ENCODE peak calls at places on chromosomes 6 and 20, in eight cellular contexts. H is H1, D is GM23248, I is PC-3, P is MM.1S, S is IMR-90, J is fibroblast of lung, X is astrocyte. N is an unnamed sample.
A peak's percentile ranks its signal among the peaks of the same experiment; 100 is the strongest.

GRCh38 chr6:145012039-145012662 is 723.2 kb downstream of the EPM2A start:
- DNase-seq in D (peak; percentile 35), J (peak; percentile 33), I (no peak), H (no peak), S (peak; percentile 66), P (no peak), X (peak; percentile 31), N (no peak)

GRCh38 chr6:2823104-2823850 is 18.4 kb downstream of the SERPINB1 start:
- DNase-seq in I (peak; percentile 88), S (peak; percentile 36), P (no peak), D (peak; percentile 13), J (peak; percentile 19), X (no peak), H (no peak), N (no peak)

GRCh38 chr6:66664112-66664511 is 957.1 kb upstream of the EYS start:
- DNase-seq in D (no peak), S (no peak), P (no peak), H (no peak), X (no peak), J (no peak), I (no peak), N (no peak)

GRCh38 chr6:136326038-136326561 is 36.5 kb upstream of the BCLAF1 start:
- DNase-seq in J (peak; percentile 75), I (no peak), P (no peak), D (peak; percentile 34), S (peak; percentile 62), H (no peak), X (peak; percentile 25), N (peak; percentile 8)

GRCh38 chr6:13715444-13715883 is 3.8 kb upstream of the RANBP9 start:
- DNase-seq in H (no peak), P (no peak), S (no peak), J (peak; percentile 43), I (peak; percentile 75), X (no peak), D (no peak), N (no peak)

GRCh38 chr6:85490516-85491248 is 40.8 kb downstream of the NT5E start:
- DNase-seq in D (peak; percentile 38), H (no peak), S (peak; percentile 26), X (peak; percentile 57), P (no peak), J (peak; percentile 18), I (peak; percentile 77), N (no peak)

GRCh38 chr20:49894073-49894470 is 21.3 kb downstream of the SPATA2 start:
- DNase-seq in S (no peak), P (no peak), I (no peak), X (no peak), H (no peak), D (no peak), J (no peak), N (no peak)

GRCh38 chr20:24819331-24819965 is 129.6 kb upstream of the CST7 start:
- DNase-seq in S (no peak), H (no peak), I (no peak), J (no peak), D (peak; percentile 17), P (no peak), X (no peak), N (no peak)

GRCh38 chr6:30129270-30129669 is 6.7 kb upstream of the TRIM40 start:
- DNase-seq in J (no peak), I (no peak), H (no peak), X (no peak), S (no peak), P (no peak), D (no peak), N (no peak)

GRCh38 chr20:49228676-49229075 is 9.5 kb downstream of the DDX27 start:
- DNase-seq in H (no peak), D (no peak), I (no peak), X (no peak), J (no peak), S (no peak), P (no peak), N (no peak)

GRCh38 chr6:153564803-153565202 is 433.7 kb upstream of the RGS17 start:
- DNase-seq in I (no peak), D (no peak), P (no peak), X (no peak), J (peak; percentile 3), S (no peak), H (no peak), N (no peak)

GRCh38 chr6:8027965-8028651 is 36.1 kb downstream of the BLOC1S5 start:
- DNase-seq in X (peak; percentile 22), I (no peak), P (no peak), J (peak; percentile 24), S (peak; percentile 38), H (no peak), D (peak; percentile 58), N (peak; percentile 35)

GRCh38 chr6:72933216-72933615 is 292.1 kb downstream of the KHDC1L start:
- DNase-seq in S (no peak), I (no peak), H (no peak), D (no peak), X (no peak), P (no peak), J (no peak), N (no peak)

GRCh38 chr6:157575436-157576145 is 194.6 kb downstream of the ZDHHC14 start:
- DNase-seq in I (no peak), H (no peak), S (no peak), D (no peak), J (no peak), P (no peak), X (no peak), N (no peak)

DNA sequence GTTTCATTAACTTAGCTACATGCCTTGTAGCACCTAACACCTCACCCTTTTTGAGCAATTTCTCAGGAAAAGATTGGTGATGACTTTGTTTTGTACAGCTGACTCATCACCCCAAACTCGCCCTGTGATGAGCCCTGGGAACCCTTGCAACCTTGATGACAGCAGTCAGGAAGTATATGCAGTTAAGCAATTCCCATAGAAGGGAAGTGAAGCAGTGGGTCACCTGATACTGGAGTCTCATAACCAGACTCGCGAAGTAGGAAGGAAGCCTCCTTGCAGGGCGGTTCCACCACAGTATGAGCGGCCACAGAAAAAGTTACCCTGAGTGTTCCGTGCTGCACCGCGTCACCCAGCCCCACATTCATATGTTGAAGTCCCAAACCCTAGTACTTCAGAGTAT is 82.0 kb upstream of the EDN1 start:
- DNase-seq in H (no peak), I (peak; percentile 27), P (no peak), S (peak; percentile 27), X (no peak), D (peak; percentile 34), J (no peak), N (no peak)
- H3K4me3 ChIP-seq in H (no peak overlapping the region), I (no peak overlapping the region), P (no peak overlapping the region), S (no peak overlapping the region), X (no peak overlapping the region), D (no peak overlapping the region), J (no peak overlapping the region), N (no peak overlapping the region)

GRCh38 chr6:28001351-28001750 is 44.3 kb downstream of the OR2B6 start:
- DNase-seq in H (no peak), X (no peak), P (no peak), D (no peak), J (no peak), S (no peak), I (no peak), N (no peak)

GRCh38 chr6:28003059-28003458 is 46.0 kb downstream of the OR2B6 start:
- DNase-seq in I (no peak), X (no peak), S (no peak), H (no peak), P (no peak), D (no peak), J (no peak), N (no peak)

GRCh38 chr6:28001751-28002150 is 44.7 kb downstream of the OR2B6 start:
- DNase-seq in S (no peak), D (no peak), X (no peak), P (no peak), I (peak; percentile 2), J (no peak), H (no peak), N (no peak)

GRCh38 chr6:28002181-28002580 is 45.1 kb downstream of the OR2B6 start:
- DNase-seq in J (no peak), P (no peak), D (no peak), I (peak; percentile 49), H (no peak), X (no peak), S (no peak), N (no peak)

GRCh38 chr6:28000351-28001045 is 43.5 kb downstream of the OR2B6 start:
- DNase-seq in X (no peak), S (no peak), H (no peak), D (no peak), I (no peak), J (no peak), P (no peak), N (no peak)
- H3K9me3 ChIP-seq in X (no peaks in the 10 kb centered on the region), S (no peaks in the 10 kb centered on the region), H (no peaks in the 10 kb centered on the region), D (no peaks in the 10 kb centered on the region), I (no peaks in the 10 kb centered on the region), J (no peaks in the 10 kb centered on the region), P (no peaks in the 10 kb centered on the region), N (no peaks in the 10 kb centered on the region)

DNA sequence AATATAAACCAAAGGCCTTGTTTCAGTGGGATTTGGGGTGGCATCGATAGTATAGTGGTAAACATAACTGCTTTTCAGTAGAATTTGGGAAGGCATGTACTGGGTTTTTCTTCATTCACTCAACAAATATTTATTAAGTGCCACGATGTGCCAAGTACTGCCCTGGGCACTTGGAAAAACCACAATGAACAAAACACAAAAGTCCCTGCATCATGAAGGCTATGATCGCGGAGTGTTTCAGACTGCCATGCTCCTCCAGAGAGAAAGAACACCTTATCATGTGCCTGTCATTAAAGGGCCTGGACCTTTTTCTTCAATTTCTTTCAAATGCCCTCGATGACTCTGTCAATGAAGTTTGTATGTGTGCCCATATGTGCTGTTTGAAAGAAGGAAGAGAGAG is 59.2 kb upstream of the CEP85L start:
- DNase-seq in D (no peak), J (no peak), X (no peak), I (peak; percentile 53), P (no peak), S (no peak), H (no peak), N (no peak)
- H3K9ac ChIP-seq in D (no peak overlapping the region), J (no peak overlapping the region), X (no peak overlapping the region), I (peak overlapping the region; percentile 88), P (no peak overlapping the region), S (no peak overlapping the region), H (no peak overlapping the region), N (no peak overlapping the region)

GRCh38 chr6:160532315-160532714 is 131.8 kb downstream of the LPA start:
- DNase-seq in D (no peak), X (no peak), P (no peak), S (no peak), H (no peak), I (no peak), J (no peak), N (no peak)

GRCh38 chr6:160535270-160535669 is 128.8 kb downstream of the LPA start:
- DNase-seq in H (no peak), X (no peak), P (no peak), J (no peak), S (no peak), I (no peak), D (no peak), N (no peak)

DNA sequence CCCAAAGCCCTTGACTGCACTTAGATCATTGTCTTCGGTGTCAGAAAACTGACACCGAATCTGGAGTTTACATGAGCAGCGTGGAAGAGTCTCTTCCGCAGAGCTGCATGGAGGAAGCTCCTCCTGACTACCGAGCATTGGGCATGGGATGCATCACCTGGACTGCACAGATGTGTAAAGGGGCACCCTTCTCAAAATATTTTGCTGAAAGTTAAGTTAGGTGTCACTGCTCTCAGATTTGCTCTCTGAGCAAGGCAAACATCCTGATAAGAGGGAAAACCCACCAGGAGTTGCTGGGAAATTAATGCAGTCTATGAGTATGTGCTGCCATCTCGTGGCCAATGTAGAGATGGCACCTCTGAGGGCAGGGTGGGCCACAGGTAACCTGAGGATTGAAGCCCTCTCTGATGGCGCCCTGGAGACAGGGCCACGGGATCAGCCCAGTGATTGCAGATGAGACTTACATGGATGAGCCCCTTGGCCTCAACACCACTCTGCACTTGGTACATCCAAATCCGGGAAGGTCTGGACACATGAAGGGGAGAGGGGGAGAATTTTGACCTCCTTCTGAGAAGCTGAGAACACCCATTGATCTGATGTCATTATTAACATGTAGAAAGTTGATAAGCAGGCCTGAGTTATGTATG is 129.9 kb downstream of the LPA start:
- DNase-seq in X (peak; percentile 10), H (peak; percentile 50), D (peak; percentile 54), I (peak; percentile 70), P (peak; percentile 7), J (peak; percentile 49), S (peak; percentile 24), N (peak; percentile 76)
- H3K4me3 ChIP-seq in X (no peak overlapping the region), H (no peak overlapping the region), D (peak overlapping the region; percentile 62), I (peak overlapping the region; percentile 68), P (no peak overlapping the region), J (peak overlapping the region; percentile 12), S (no peak overlapping the region), N (peak overlapping the region; percentile 68)

N was measured in adipocyte.